ENCODE peak calls at places on chromosomes 3 and 15, in eight cellular contexts. P is IMR-90, O is ovary, W is uterus, T is heart left ventricle, Y is upper lobe of left lung, U is testis, N is tibial nerve. I is an unnamed sample.

GRCh38 chr3:106215047-106215446 is 346.2 kb upstream of the CBLB start:
- DNase-seq in P (peak), O (no peak), W (no peak), T (no peak), Y (no peak), U (no peak), N (no peak), I (no peak)

GRCh38 chr3:25727316-25727715 is 55.9 kb downstream of the NGLY1 start:
- DNase-seq in P (no peak), O (no peak), W (no peak), T (no peak), Y (no peak), U (no peak), N (no peak), I (no peak)

GRCh38 chr3:12303532-12303931 is 14.7 kb downstream of the PPARG start:
- DNase-seq in P (peak), O (no peak), W (no peak), T (no peak), Y (no peak), U (no peak), N (no peak), I (no peak)

GRCh38 chr3:186380622-186381380 is 18.8 kb upstream of the DGKG start:
- DNase-seq in P (peak), O (no peak), W (no peak), T (peak), Y (no peak), U (no peak), N (no peak), I (no peak)

GRCh38 chr15:40240619-40241304 is 1.9 kb downstream of the PAK6 start:
- DNase-seq in P (no peak), O (no peak), W (no peak), T (no peak), Y (no peak), U (no peak), N (no peak), I (peak)

GRCh38 chr3:134864644-134865043 is 69.6 kb downstream of the EPHB1 start:
- DNase-seq in P (no peak), O (no peak), W (no peak), T (peak), Y (no peak), U (peak), N (no peak), I (no peak)

GRCh38 chr15:95644476-95644875 is 686.0 kb upstream of the NR2F2 start:
- DNase-seq in P (no peak), O (no peak), W (peak), T (peak), Y (no peak), U (no peak), N (no peak), I (no peak)

GRCh38 chr3:107855710-107856109 is 235.1 kb downstream of the CD47 start:
- DNase-seq in P (peak), O (no peak), W (no peak), T (no peak), Y (no peak), U (no peak), N (no peak), I (no peak)

GRCh38 chr3:107344722-107345121 is 32.5 kb upstream of the CCDC54 start:
- DNase-seq in P (no peak), O (no peak), W (no peak), T (no peak), Y (no peak), U (no peak), N (no peak), I (no peak)

GRCh38 chr3:193816656-193817311 is 223.8 kb downstream of the OPA1 start:
- DNase-seq in P (peak), O (peak), W (peak), T (peak), Y (peak), U (peak), N (peak), I (peak)

GRCh38 chr3:14438262-14438661 is 35.9 kb downstream of the SLC6A6 start:
- DNase-seq in P (no peak), O (no peak), W (no peak), T (no peak), Y (no peak), U (no peak), N (no peak), I (no peak)

GRCh38 chr3:175149675-175150074 is 290.5 kb downstream of the NAALADL2 start:
- DNase-seq in P (peak), O (no peak), W (no peak), T (no peak), Y (no peak), U (no peak), N (no peak), I (peak)

GRCh38 chr15:31498756-31499155 is 172.1 kb downstream of the KLF13 start:
- DNase-seq in P (no peak), O (no peak), W (no peak), T (no peak), Y (no peak), U (no peak), N (no peak), I (no peak)

GRCh38 chr3:8201011-8201410 is 300.6 kb upstream of the LMCD1 start:
- DNase-seq in P (no peak), O (no peak), W (no peak), T (no peak), Y (no peak), U (no peak), N (no peak), I (no peak)

GRCh38 chr3:107265526-107265925 is 111.7 kb upstream of the CCDC54 start:
- DNase-seq in P (no peak), O (no peak), W (no peak), T (no peak), Y (no peak), U (no peak), N (no peak), I (no peak)

GRCh38 chr3:188267790-188268333 is 113.9 kb downstream of the LPP start:
- DNase-seq in P (no peak), O (no peak), W (no peak), T (no peak), Y (no peak), U (no peak), N (no peak), I (no peak)

GRCh38 chr3:150798122-150798618 is 35.2 kb upstream of the SIAH2 start:
- DNase-seq in P (no peak), O (no peak), W (no peak), T (no peak), Y (no peak), U (peak), N (peak), I (no peak)

GRCh38 chr3:168047190-168047795 is 48.4 kb downstream of the GOLIM4 start:
- DNase-seq in P (peak), O (no peak), W (no peak), T (no peak), Y (no peak), U (no peak), N (peak), I (no peak)

GRCh38 chr3:115141018-115141757 is 5.9 kb downstream of the ZBTB20 start:
- DNase-seq in P (no peak), O (no peak), W (no peak), T (no peak), Y (no peak), U (no peak), N (no peak), I (no peak)

GRCh38 chr3:115146418-115147328 is at the start of gene ZBTB20:
- DNase-seq in P (peak), O (peak), W (peak), T (peak), Y (peak), U (peak), N (peak), I (peak)

GRCh38 chr3:115148142-115148790 is 1.2 kb upstream of the ZBTB20 start:
- DNase-seq in P (peak), O (no peak), W (no peak), T (no peak), Y (no peak), U (no peak), N (no peak), I (no peak)

GRCh38 chr3:115147329-115148141 is 447 bp upstream of the ZBTB20 start:
- DNase-seq in P (peak), O (peak), W (peak), T (peak), Y (peak), U (peak), N (peak), I (peak)

GRCh38 chr3:115146032-115146417 is 1.1 kb downstream of the ZBTB20 start:
- DNase-seq in P (peak), O (no peak), W (no peak), T (peak), Y (no peak), U (peak), N (peak), I (peak)
- TF ChIP-seq POLR2A in P (no peak), O (no peak), W (no peak), T (no peak), Y (no peak), U (no peak), N (peak), I (no peak)

DNA sequence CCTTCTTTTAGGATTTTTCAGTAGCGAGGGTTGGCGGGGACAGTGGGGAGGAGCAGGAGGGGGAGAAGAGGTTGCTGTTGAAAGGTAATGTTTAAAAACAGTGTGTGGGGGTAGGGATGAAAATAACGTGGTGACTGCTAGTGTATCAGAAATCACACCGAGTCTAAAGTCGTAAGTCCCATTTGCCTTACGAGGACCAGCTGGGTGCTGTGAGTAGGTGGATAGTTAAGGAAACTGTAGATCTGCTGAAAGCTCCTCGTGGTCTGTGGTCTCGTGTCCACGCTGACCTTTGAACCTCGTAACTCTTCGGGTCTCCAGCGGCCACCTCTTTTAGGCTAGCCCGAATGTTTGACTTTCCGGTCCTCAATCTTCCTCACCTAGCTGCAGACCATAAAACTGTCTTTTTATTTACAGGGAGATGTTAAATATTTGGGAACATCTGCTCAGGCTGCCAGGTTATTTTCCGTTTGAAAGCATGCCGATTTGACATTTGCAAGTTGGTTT is 29.3 kb upstream of the ST3GAL6 start:
- DNase-seq in P (no peak), O (no peak), W (no peak), T (no peak), Y (no peak), U (peak), N (peak), I (no peak)
- H3K4me3 ChIP-seq in P (peak), O (peak), W (peak), T (peak), Y (peak), U (peak), N (peak), I (peak)

DNA sequence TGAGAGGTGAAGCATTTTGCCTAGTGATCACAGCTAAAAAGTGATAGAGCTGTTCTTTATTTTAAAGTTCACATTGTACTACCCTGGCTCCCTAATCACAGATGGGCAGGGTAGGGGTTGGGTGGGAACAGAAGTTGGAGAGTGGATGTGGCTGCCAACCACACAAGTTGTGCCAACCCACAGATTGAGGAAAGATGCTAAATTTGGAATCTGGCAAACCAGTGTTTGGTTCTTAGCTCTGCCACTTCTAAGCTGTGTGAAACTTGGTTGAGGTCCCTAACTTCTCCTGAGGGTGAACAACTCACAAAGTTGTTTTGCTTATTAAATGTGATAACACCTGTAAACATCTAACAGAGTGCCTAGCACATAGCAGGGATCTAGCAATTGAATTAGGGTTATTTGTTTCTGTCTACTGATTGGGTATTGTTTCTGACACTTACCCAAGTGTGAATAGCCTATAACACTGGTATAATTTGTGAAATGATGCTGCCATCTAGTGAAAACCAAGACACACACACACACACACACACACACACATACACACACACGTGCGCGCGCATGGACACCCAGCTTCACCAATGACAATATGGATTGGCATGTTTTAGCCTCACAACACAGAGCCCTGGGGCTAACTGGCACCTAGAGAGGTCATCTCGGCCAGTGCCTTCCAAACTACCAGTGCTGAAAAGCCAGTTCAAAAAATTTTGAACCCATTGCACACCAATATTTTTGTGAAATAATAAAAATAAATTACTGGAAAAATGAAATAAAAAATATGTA is 25.3 kb downstream of the ADGRG7 start:
- DNase-seq in P (peak), O (no peak), W (no peak), T (no peak), Y (no peak), U (no peak), N (peak), I (no peak)
- TF ChIP-seq CTCF in P (peak), O (no peak), W (no peak), T (no peak), Y (no peak), U (no peak), N (no peak), I (no peak)

GRCh38 chr15:92902723-92903587 is 2.8 kb downstream of the CHD2 start:
- DNase-seq in P (no peak), O (no peak), W (no peak), T (no peak), Y (no peak), U (no peak), N (no peak), I (no peak)
- TF ChIP-seq POLR2A in P (no peak), O (no peak), W (no peak), T (no peak), Y (no peak), U (no peak), N (no peak), I (no peak)